ENCODE peak calls at places on chromosomes 16 and 17, in nine cellular contexts. P is pancreas; L is stimulated activated naive CD8-positive, alpha-beta T cell treated with anti-CD3 and anti-CD28 coated beads, Interleukin-15, amount 100 ng/mL, for 72 hours; V is stimulated activated CD8-positive, alpha-beta memory T cell treated with anti-CD3 and anti-CD28 coated beads, Interleukin-15, amount 100 ng/mL, for 1 hour; Y is cortex of kidney; F is naive thymus-derived CD4-positive, alpha-beta T cell; R is H7; A is brain microvascular endothelial cell; Q is body of pancreas. K is an unnamed sample.

GRCh38 chr16:78955206-78955605 is 645.3 kb downstream of the MAF start:
- DNase-seq in V (no peak), R (no peak), Q (no peak), A (no peak), F (no peak), L (no peak), Y (no peak), P (no peak), K (no peak)

GRCh38 chr17:2076461-2076984 is 21.6 kb downstream of the HIC1 start:
- DNase-seq in L (no peak), P (no peak), F (no peak), Q (no peak), V (no peak), A (no peak), Y (no peak), R (no peak), K (no peak)

GRCh38 chr16:87956169-87956770 is 5.0 kb downstream of the BANP start:
- DNase-seq in A (peak), V (peak), R (peak), P (no peak), Y (no peak), Q (peak), L (peak), F (peak), K (no peak)

GRCh38 chr17:48505788-48506187 is 25.0 kb downstream of the HOXB1 start:
- DNase-seq in Q (peak), L (peak), P (no peak), V (peak), A (peak), Y (no peak), R (no peak), F (peak), K (peak)

GRCh38 chr16:58020628-58021521 is 4.7 kb upstream of the MMP15 start:
- DNase-seq in F (peak), A (peak), P (peak), Y (no peak), R (peak), Q (peak), L (peak), V (peak), K (peak)

GRCh38 chr17:36482611-36483504 is 3.6 kb upstream of the ZNHIT3 start:
- DNase-seq in R (peak), V (peak), P (peak), Y (no peak), L (peak), Q (peak), F (peak), A (peak), K (peak)

GRCh38 chr16:72357860-72358259 is 185.9 kb upstream of the PMFBP1 start:
- DNase-seq in A (no peak), V (no peak), R (no peak), L (no peak), F (no peak), P (no peak), Y (no peak), Q (no peak), K (no peak)

GRCh38 chr17:63173450-63173849 is 207.4 kb downstream of the TANC2 start:
- DNase-seq in F (no peak), L (no peak), R (no peak), Q (peak), V (no peak), A (no peak), P (no peak), Y (no peak), K (no peak)

GRCh38 chr17:29111816-29112499 is 68.2 kb downstream of the MYO18A start:
- DNase-seq in Y (no peak), V (peak), A (peak), F (peak), Q (peak), R (peak), L (peak), P (peak), K (peak)

GRCh38 chr17:8927395-8927794 is 38.1 kb downstream of the PIK3R5 start:
- DNase-seq in L (no peak), F (no peak), Q (no peak), P (no peak), Y (no peak), A (no peak), R (no peak), V (no peak), K (no peak)

K was measured in A172.